ENCODE peak calls at places on chromosomes 4 and X, in seven cellular contexts. One of them, this sample, is unnamed. For H3K4me1 and H3K9me3, the result is how much of the 10 kb centered on the place peaks cover.

GRCh38 chr4:16171831-16172230 is 54.4 kb downstream of the TAPT1 start:
- DNase-seq in psoas muscle: no peak
- DNase-seq in neural progenitor cell: no peak
- DNase-seq in left lung: no peak
- DNase-seq in PC-9: no peak
- DNase-seq in ascending aorta: no peak
- DNase-seq in astrocyte: no peak
- DNase-seq in this sample: no peak

GRCh38 chr4:122045533-122045932 is 93.7 kb upstream of the TRPC3 start:
- DNase-seq in PC-9: peak
- DNase-seq in left lung: no peak
- DNase-seq in psoas muscle: no peak
- DNase-seq in neural progenitor cell: no peak
- DNase-seq in astrocyte: peak
- DNase-seq in ascending aorta: no peak
- DNase-seq in this sample: no peak

GRCh38 chrX:70481424-70481823 is 36.8 kb downstream of the DLG3 start:
- DNase-seq in left lung: no peak
- DNase-seq in astrocyte: no peak
- DNase-seq in psoas muscle: no peak
- DNase-seq in ascending aorta: no peak
- DNase-seq in neural progenitor cell: peak
- DNase-seq in PC-9: no peak
- DNase-seq in this sample: no peak

GRCh38 chrX:22577181-22577580 is 304.5 kb downstream of the CBLL2 start:
- DNase-seq in psoas muscle: no peak
- DNase-seq in PC-9: peak
- DNase-seq in ascending aorta: no peak
- DNase-seq in neural progenitor cell: no peak
- DNase-seq in left lung: no peak
- DNase-seq in astrocyte: peak
- DNase-seq in this sample: no peak

GRCh38 chr4:10333942-10334341 is 123.3 kb downstream of the ZNF518B start:
- DNase-seq in left lung: no peak
- DNase-seq in PC-9: no peak
- DNase-seq in astrocyte: no peak
- DNase-seq in psoas muscle: no peak
- DNase-seq in neural progenitor cell: no peak
- DNase-seq in ascending aorta: no peak
- DNase-seq in this sample: no peak

GRCh38 chrX:12379666-12380065 is 241.4 kb downstream of the FRMPD4 start:
- DNase-seq in neural progenitor cell: no peak
- DNase-seq in left lung: no peak
- DNase-seq in astrocyte: no peak
- DNase-seq in psoas muscle: no peak
- DNase-seq in PC-9: no peak
- DNase-seq in ascending aorta: no peak
- DNase-seq in this sample: no peak

GRCh38 chr4:37872310-37872988 is 18.4 kb upstream of the TBC1D1 start:
- DNase-seq in PC-9: no peak
- DNase-seq in psoas muscle: no peak
- DNase-seq in left lung: no peak
- DNase-seq in neural progenitor cell: no peak
- DNase-seq in ascending aorta: no peak
- DNase-seq in astrocyte: no peak
- DNase-seq in this sample: no peak

GRCh38 chr4:169311643-169312365 is 41.0 kb upstream of the SH3RF1 start:
- DNase-seq in astrocyte: no peak
- DNase-seq in neural progenitor cell: peak
- DNase-seq in psoas muscle: no peak
- DNase-seq in ascending aorta: no peak
- DNase-seq in PC-9: no peak
- DNase-seq in left lung: no peak
- DNase-seq in this sample: peak

GRCh38 chrX:103918050-103918449 is 44.4 kb upstream of the TMSB15B start:
- DNase-seq in astrocyte: peak
- DNase-seq in neural progenitor cell: peak
- DNase-seq in left lung: no peak
- DNase-seq in psoas muscle: peak
- DNase-seq in ascending aorta: no peak
- DNase-seq in PC-9: no peak
- DNase-seq in this sample: peak

GRCh38 chrX:68832516-68833447 is 4.0 kb downstream of the EFNB1 start:
- DNase-seq in astrocyte: no peak
- DNase-seq in PC-9: no peak
- DNase-seq in neural progenitor cell: peak
- DNase-seq in psoas muscle: no peak
- DNase-seq in left lung: no peak
- DNase-seq in ascending aorta: no peak
- DNase-seq in this sample: no peak

GRCh38 chrX:9349572-9350259 is 115.1 kb upstream of the TBL1X start:
- DNase-seq in PC-9: peak
- DNase-seq in psoas muscle: no peak
- DNase-seq in ascending aorta: no peak
- DNase-seq in left lung: no peak
- DNase-seq in neural progenitor cell: no peak
- DNase-seq in astrocyte: peak
- DNase-seq in this sample: no peak

GRCh38 chr4:16790508-16790907 is 107.9 kb downstream of the LDB2 start:
- DNase-seq in PC-9: no peak
- DNase-seq in neural progenitor cell: no peak
- DNase-seq in astrocyte: peak
- DNase-seq in left lung: no peak
- DNase-seq in ascending aorta: no peak
- DNase-seq in psoas muscle: no peak
- DNase-seq in this sample: no peak

GRCh38 chrX:141258080-141258479 is 15.8 kb upstream of the SPANXC start:
- DNase-seq in neural progenitor cell: no peak
- DNase-seq in PC-9: no peak
- DNase-seq in left lung: no peak
- DNase-seq in astrocyte: no peak
- DNase-seq in ascending aorta: no peak
- DNase-seq in psoas muscle: no peak
- DNase-seq in this sample: no peak

GRCh38 chrX:107448625-107449468 is 605 bp upstream of the FRMPD3 start:
- DNase-seq in astrocyte: no peak
- DNase-seq in neural progenitor cell: peak
- DNase-seq in psoas muscle: no peak
- DNase-seq in ascending aorta: no peak
- DNase-seq in left lung: no peak
- DNase-seq in PC-9: no peak
- DNase-seq in this sample: no peak

GRCh38 chr4:28759064-28759463 is 1898.4 kb downstream of the STIM2 start:
- DNase-seq in neural progenitor cell: no peak
- DNase-seq in astrocyte: no peak
- DNase-seq in psoas muscle: no peak
- DNase-seq in ascending aorta: no peak
- DNase-seq in left lung: no peak
- DNase-seq in PC-9: no peak
- DNase-seq in this sample: no peak

GRCh38 chr4:151468715-151469696 is 60.0 kb downstream of the FHIP1A start:
- DNase-seq in PC-9: peak
- DNase-seq in left lung: no peak
- DNase-seq in neural progenitor cell: no peak
- DNase-seq in psoas muscle: no peak
- DNase-seq in ascending aorta: no peak
- DNase-seq in astrocyte: peak
- DNase-seq in this sample: no peak

GRCh38 chr4:133594246-133595207 is 445.4 kb downstream of the PCDH10 start:
- DNase-seq in ascending aorta: no peak
- DNase-seq in left lung: no peak
- DNase-seq in PC-9: no peak
- DNase-seq in psoas muscle: no peak
- DNase-seq in astrocyte: peak
- DNase-seq in neural progenitor cell: no peak
- DNase-seq in this sample: no peak

GRCh38 chr4:133593764-133594163 is 444.7 kb downstream of the PCDH10 start:
- DNase-seq in ascending aorta: no peak
- DNase-seq in PC-9: no peak
- DNase-seq in left lung: no peak
- DNase-seq in neural progenitor cell: peak
- DNase-seq in astrocyte: no peak
- DNase-seq in psoas muscle: no peak
- DNase-seq in this sample: no peak

GRCh38 chr4:133598779-133599178 is 449.7 kb downstream of the PCDH10 start:
- DNase-seq in psoas muscle: no peak
- DNase-seq in neural progenitor cell: no peak
- DNase-seq in left lung: no peak
- DNase-seq in ascending aorta: no peak
- DNase-seq in PC-9: no peak
- DNase-seq in astrocyte: no peak
- DNase-seq in this sample: no peak

GRCh38 chr4:133597252-133597651 is 448.2 kb downstream of the PCDH10 start:
- DNase-seq in psoas muscle: no peak
- DNase-seq in PC-9: no peak
- DNase-seq in neural progenitor cell: no peak
- DNase-seq in astrocyte: no peak
- DNase-seq in left lung: no peak
- DNase-seq in ascending aorta: no peak
- DNase-seq in this sample: no peak

DNA sequence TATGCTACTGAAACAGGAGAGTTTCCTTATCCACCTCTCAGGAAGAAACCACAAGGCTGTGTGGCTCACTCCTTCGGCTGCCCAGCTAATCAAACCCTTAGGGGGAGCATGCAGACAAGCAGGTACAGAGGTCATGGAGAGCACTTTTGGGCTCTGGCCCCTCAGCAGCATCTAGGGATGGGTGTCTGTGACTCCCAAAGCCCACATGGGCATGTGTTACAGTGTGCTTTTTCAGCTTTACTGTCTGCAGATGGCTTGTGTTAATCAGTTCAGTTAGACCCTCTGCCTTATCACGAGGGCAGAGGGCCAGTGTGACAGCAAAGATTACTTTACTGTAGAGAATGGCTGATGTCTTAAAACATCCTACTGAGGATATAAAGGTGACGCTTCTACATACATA is 447.4 kb downstream of the PCDH10 start:
- DNase-seq in ascending aorta: no peak
- DNase-seq in PC-9: no peak
- DNase-seq in psoas muscle: no peak
- DNase-seq in left lung: no peak
- DNase-seq in astrocyte: no peak
- DNase-seq in neural progenitor cell: peak
- DNase-seq in this sample: no peak
- H3K27ac ChIP-seq in ascending aorta: no peak
- H3K27ac ChIP-seq in PC-9: no peak
- H3K27ac ChIP-seq in psoas muscle: no peak
- H3K27ac ChIP-seq in left lung: no peak
- H3K27ac ChIP-seq in astrocyte: no peak
- H3K27ac ChIP-seq in neural progenitor cell: no peak
- H3K27ac ChIP-seq in this sample: no peak

DNA sequence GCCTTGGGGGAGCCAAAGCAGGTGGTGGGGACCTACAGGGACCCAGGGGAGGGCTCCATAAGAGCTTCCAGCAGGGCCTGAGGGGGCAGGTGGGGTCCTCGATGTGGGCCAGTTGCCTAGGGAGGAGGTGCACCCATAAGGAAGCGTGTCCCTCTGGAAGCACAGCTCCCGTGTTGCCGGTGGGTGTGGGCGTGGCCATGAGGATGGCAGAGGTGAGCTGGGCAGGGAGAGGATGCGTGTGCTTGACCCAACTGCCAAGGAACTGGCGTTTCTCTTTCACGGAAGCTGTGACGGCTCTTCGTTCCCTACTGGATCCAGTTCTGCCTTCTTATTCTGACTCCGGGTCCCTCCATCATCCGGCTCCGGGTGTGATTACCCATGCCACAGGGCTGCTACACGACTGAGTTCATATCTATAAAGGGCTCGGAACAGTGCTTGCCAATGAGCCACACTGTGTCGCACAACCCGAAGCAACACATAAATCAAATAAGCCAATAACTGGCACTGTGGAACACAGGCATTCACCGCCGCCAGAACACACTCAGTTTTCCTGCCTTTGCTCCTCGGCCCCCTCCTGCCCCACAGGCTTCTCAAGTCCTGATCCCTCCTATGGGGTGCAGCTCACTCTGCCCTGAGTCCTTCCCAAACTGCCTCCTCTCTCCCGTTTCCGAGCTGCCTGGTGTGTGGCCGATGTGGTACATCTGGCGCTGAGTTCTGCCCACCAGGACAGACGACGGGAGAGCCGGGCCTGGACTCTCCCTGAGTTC is 35.5 kb downstream of the RNF212 start:
- DNase-seq in ascending aorta: no peak
- DNase-seq in astrocyte: no peak
- DNase-seq in neural progenitor cell: no peak
- DNase-seq in PC-9: no peak
- DNase-seq in left lung: no peak
- DNase-seq in psoas muscle: no peak
- DNase-seq in this sample: no peak
- H3K4me1 ChIP-seq in ascending aorta: under half
- H3K4me1 ChIP-seq in astrocyte: under half
- H3K4me1 ChIP-seq in neural progenitor cell: under half
- H3K4me1 ChIP-seq in PC-9: under half
- H3K4me1 ChIP-seq in left lung: under half
- H3K4me1 ChIP-seq in psoas muscle: under half
- H3K4me1 ChIP-seq in this sample: under half

GRCh38 chr4:127852661-127853060 is 28.0 kb upstream of the PLK4 start:
- DNase-seq in ascending aorta: no peak
- DNase-seq in left lung: no peak
- DNase-seq in PC-9: no peak
- DNase-seq in psoas muscle: no peak
- DNase-seq in neural progenitor cell: no peak
- DNase-seq in astrocyte: no peak
- DNase-seq in this sample: no peak
- H3K9me3 ChIP-seq in ascending aorta: under half
- H3K9me3 ChIP-seq in left lung: half or more
- H3K9me3 ChIP-seq in PC-9: under half
- H3K9me3 ChIP-seq in psoas muscle: under half
- H3K9me3 ChIP-seq in neural progenitor cell: under half
- H3K9me3 ChIP-seq in astrocyte: under half
- H3K9me3 ChIP-seq in this sample: half or more

GRCh38 chr4:157655101-157655818 is 434.7 kb downstream of the GRIA2 start:
- DNase-seq in neural progenitor cell: no peak
- DNase-seq in ascending aorta: no peak
- DNase-seq in left lung: no peak
- DNase-seq in astrocyte: no peak
- DNase-seq in psoas muscle: no peak
- DNase-seq in PC-9: no peak
- DNase-seq in this sample: no peak
- H3K27ac ChIP-seq in neural progenitor cell: no peak
- H3K27ac ChIP-seq in ascending aorta: no peak
- H3K27ac ChIP-seq in left lung: no peak
- H3K27ac ChIP-seq in astrocyte: no peak
- H3K27ac ChIP-seq in psoas muscle: no peak
- H3K27ac ChIP-seq in PC-9: no peak
- H3K27ac ChIP-seq in this sample: no peak

DNA sequence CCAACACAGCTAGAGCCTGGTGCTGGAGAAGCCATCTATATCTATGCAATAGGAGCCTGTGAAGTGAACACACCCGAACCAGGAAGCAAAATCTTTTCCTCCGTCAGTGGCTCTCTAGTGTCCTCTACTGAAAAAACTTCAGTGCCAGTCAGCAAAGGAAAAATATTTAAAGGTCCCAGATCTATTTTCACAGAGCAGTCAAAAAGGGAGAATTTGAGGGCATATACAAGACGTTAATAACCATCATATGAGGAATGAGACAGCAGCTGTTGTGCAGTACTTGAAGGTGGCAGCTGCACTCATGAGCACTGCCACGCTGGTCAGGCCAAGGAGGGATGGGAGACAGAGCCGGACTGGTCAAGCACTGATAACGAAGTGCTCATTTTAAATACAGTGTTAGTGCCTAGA is 14.4 kb downstream of the MCUB start:
- DNase-seq in neural progenitor cell: no peak
- DNase-seq in left lung: peak
- DNase-seq in psoas muscle: no peak
- DNase-seq in astrocyte: no peak
- DNase-seq in ascending aorta: no peak
- DNase-seq in PC-9: peak
- DNase-seq in this sample: no peak
- H3K4me1 ChIP-seq in neural progenitor cell: under half
- H3K4me1 ChIP-seq in left lung: under half
- H3K4me1 ChIP-seq in psoas muscle: under half
- H3K4me1 ChIP-seq in astrocyte: under half
- H3K4me1 ChIP-seq in ascending aorta: under half
- H3K4me1 ChIP-seq in PC-9: under half
- H3K4me1 ChIP-seq in this sample: under half

This sample was measured in heart right ventricle.